ENCODE peak calls at places on chromosomes 16 and 17, in ten cellular contexts. T is hypothalamus, D is iris pigment epithelial cell, F is Caco-2, Q is LoVo, H is AG09309, S is left ventricle myocardium superior, M is heart left ventricle, V is head of caudate nucleus, K is HCT116. Y is an unnamed sample.

GRCh38 chr16:25264599-25264998 is 7.0 kb upstream of the ZKSCAN2 start:
- DNase-seq in V (no peak), M (no peak), Q (no peak), T (no peak), F (peak), K (no peak), H (no peak), D (peak), S (no peak), Y (no peak)

GRCh38 chr16:89449726-89450335 is 40.5 kb downstream of the ANKRD11 start:
- DNase-seq in S (no peak), K (no peak), D (peak), Q (no peak), F (no peak), M (no peak), T (no peak), V (no peak), H (no peak), Y (no peak)

GRCh38 chr17:42459983-42460300 is 1.3 kb downstream of the ATP6V0A1 start:
- DNase-seq in V (no peak), S (no peak), H (no peak), M (no peak), T (no peak), F (peak), K (no peak), D (peak), Q (no peak), Y (no peak)

GRCh38 chr17:17343160-17343735 is 40.1 kb downstream of the NT5M start:
- DNase-seq in V (no peak), Q (no peak), K (no peak), M (no peak), T (no peak), D (no peak), S (peak), F (no peak), H (no peak), Y (peak)

GRCh38 chr17:2085648-2085949 is 30.7 kb downstream of the HIC1 start:
- DNase-seq in M (no peak), K (no peak), H (no peak), T (no peak), S (peak), F (no peak), Q (no peak), V (no peak), D (peak), Y (no peak)

GRCh38 chr16:63188076-63188771 is 1152.0 kb upstream of the CDH8 start:
- DNase-seq in S (no peak), H (no peak), D (no peak), M (no peak), K (no peak), V (no peak), T (no peak), Q (peak), F (peak), Y (no peak)

GRCh38 chr17:62967111-62967449 is 1.0 kb downstream of the TANC2 start:
- DNase-seq in K (no peak), V (no peak), H (no peak), D (no peak), F (no peak), M (no peak), T (no peak), Q (no peak), S (no peak), Y (no peak)

GRCh38 chr16:1094124-1094479 is 1.9 kb downstream of the C1QTNF8 start:
- DNase-seq in T (no peak), V (no peak), D (no peak), K (no peak), H (no peak), F (no peak), S (no peak), Q (no peak), M (no peak), Y (no peak)

GRCh38 chr17:56602292-56603130 is 9.0 kb downstream of the NOG start:
- DNase-seq in M (no peak), S (no peak), Q (no peak), F (no peak), V (no peak), H (no peak), D (no peak), T (no peak), K (no peak), Y (no peak)

GRCh38 chr17:57565119-57565635 is 179.9 kb downstream of the CCDC182 start:
- DNase-seq in M (no peak), H (no peak), K (no peak), S (no peak), V (no peak), D (no peak), T (no peak), F (no peak), Q (no peak), Y (no peak)